ENCODE peak calls at places on chromosome 11, in six cellular contexts. R, F, M, E, J and U are unnamed samples.

GRCh38 chr11:47992959-47993820 is 12.8 kb downstream of the PTPRJ start:
- DNase-seq in E (peak), J (peak), F (peak), M (no peak), R (no peak), U (no peak)

GRCh38 chr11:41201156-41201555 is 258.3 kb downstream of the LRRC4C start:
- DNase-seq in J (peak), M (no peak), F (peak), E (peak), R (peak), U (no peak)

GRCh38 chr11:132430352-132431091 is 1060.1 kb downstream of the NTM start:
- DNase-seq in R (peak), E (no peak), F (peak), J (peak), M (no peak), U (peak)

GRCh38 chr11:18671246-18671645 is 27.3 kb upstream of the TMEM86A start:
- DNase-seq in E (peak), J (no peak), F (no peak), R (no peak), M (no peak), U (no peak)

GRCh38 chr11:46917109-46918086 is 952 bp downstream of the LRP4 start:
- DNase-seq in M (peak), R (no peak), E (no peak), J (no peak), F (peak), U (no peak)

GRCh38 chr11:1085440-1086170 is 10.9 kb downstream of the MUC2 start:
- DNase-seq in M (peak), R (no peak), F (no peak), J (no peak), E (no peak), U (no peak)

GRCh38 chr11:119157088-119157487 is 8.2 kb downstream of the ABCG4 start:
- DNase-seq in M (peak), R (no peak), E (no peak), J (no peak), F (no peak), U (no peak)

GRCh38 chr11:3120071-3120792 is 44.9 kb downstream of the OSBPL5 start:
- DNase-seq in E (no peak), M (peak), F (no peak), R (no peak), J (no peak), U (peak)

GRCh38 chr11:8601376-8602133 is 7.5 kb upstream of the STK33 start:
- DNase-seq in E (no peak), J (no peak), R (no peak), F (no peak), M (no peak), U (no peak)

GRCh38 chr11:86291466-86292262 is 10.4 kb upstream of the HIKESHI start:
- DNase-seq in R (peak), J (peak), F (peak), E (peak), M (peak), U (no peak)

GRCh38 chr11:12114487-12115033 is 4.2 kb downstream of the MICAL2 start:
- DNase-seq in F (no peak), E (no peak), R (no peak), J (no peak), M (no peak), U (no peak)

GRCh38 chr11:107929611-107930200 is 1.5 kb downstream of the RAB39A start:
- DNase-seq in R (no peak), E (no peak), M (no peak), F (peak), J (no peak), U (peak)

GRCh38 chr11:119506436-119506835 is 83.5 kb upstream of the THY1 start:
- DNase-seq in F (no peak), M (no peak), J (no peak), R (no peak), E (no peak), U (no peak)

GRCh38 chr11:75383246-75383645 is 16.1 kb upstream of the RPS3 start:
- DNase-seq in J (no peak), M (no peak), F (peak), E (no peak), R (no peak), U (no peak)

GRCh38 chr11:47330002-47330911 is 22.2 kb downstream of the MYBPC3 start:
- DNase-seq in F (no peak), E (no peak), J (no peak), R (no peak), M (no peak), U (no peak)

GRCh38 chr11:22193348-22194051 is 615 bp downstream of the ANO5 start:
- DNase-seq in R (peak), J (no peak), M (peak), E (no peak), F (peak), U (peak)

GRCh38 chr11:44792171-44792570 is 65.4 kb downstream of the TSPAN18 start:
- DNase-seq in M (no peak), J (no peak), F (no peak), E (no peak), R (no peak), U (no peak)

GRCh38 chr11:122344281-122344680 is 228.3 kb upstream of the BLID start:
- DNase-seq in J (peak), F (no peak), E (peak), R (no peak), M (no peak), U (no peak)

GRCh38 chr11:19453893-19454292 is 213.1 kb upstream of the E2F8 start:
- DNase-seq in J (no peak), E (peak), R (no peak), M (no peak), F (peak), U (peak)

GRCh38 chr11:31045335-31045734 is 324.2 kb downstream of the DCDC1 start:
- DNase-seq in F (no peak), E (peak), M (no peak), J (no peak), R (peak), U (no peak)

GRCh38 chr11:126482586-126483108 is 127.2 kb downstream of the ST3GAL4 start:
- DNase-seq in M (no peak), J (no peak), R (no peak), E (no peak), F (no peak), U (no peak)